ENCODE peak calls at places on chromosomes 1 and 21, in six cellular contexts. Y is pancreas, X is H1, S is upper lobe of right lung, C is mucosa of descending colon, T is Peyer's patch. V is an unnamed sample. For H3K36me3 and H3K9me3, the result is how much of the 10 kb centered on the place peaks cover.

GRCh38 chr1:112061056-112061455 is 71.6 kb upstream of the KCND3 start:
- DNase-seq in Y (no peak), X (no peak), S (no peak), C (no peak), T (no peak), V (no peak)

GRCh38 chr1:44464361-44464760 is 59.3 kb downstream of the RNF220 start:
- DNase-seq in Y (no peak), X (no peak), S (no peak), C (no peak), T (no peak), V (no peak)

GRCh38 chr1:204599098-204599497 is 82.9 kb downstream of the MDM4 start:
- DNase-seq in Y (no peak), X (no peak), S (no peak), C (no peak), T (no peak), V (no peak)

GRCh38 chr1:111101854-111102642 is 37.8 kb downstream of the DRAM2 start:
- DNase-seq in Y (no peak), X (no peak), S (no peak), C (no peak), T (no peak), V (no peak)

GRCh38 chr1:51284487-51284954 is 45.8 kb downstream of the TTC39A start:
- DNase-seq in Y (peak), X (no peak), S (no peak), C (no peak), T (no peak), V (no peak)

GRCh38 chr1:34736711-34737110 is 18.1 kb upstream of the GJB5 start:
- DNase-seq in Y (no peak), X (no peak), S (no peak), C (no peak), T (no peak), V (no peak)

GRCh38 chr1:215004121-215004837 is 78.3 kb upstream of the KCNK2 start:
- DNase-seq in Y (no peak), X (no peak), S (no peak), C (no peak), T (no peak), V (no peak)

GRCh38 chr1:172507741-172508140 is 25.2 kb upstream of the SUCO start:
- DNase-seq in Y (no peak), X (no peak), S (no peak), C (no peak), T (no peak), V (no peak)

GRCh38 chr1:196535727-196536126 is 72.5 kb downstream of the KCNT2 start:
- DNase-seq in Y (no peak), X (no peak), S (no peak), C (no peak), T (no peak), V (no peak)

GRCh38 chr21:41643246-41643966 is 123.4 kb downstream of the RIPK4 start:
- DNase-seq in Y (no peak), X (no peak), S (peak), C (no peak), T (no peak), V (no peak)

DNA sequence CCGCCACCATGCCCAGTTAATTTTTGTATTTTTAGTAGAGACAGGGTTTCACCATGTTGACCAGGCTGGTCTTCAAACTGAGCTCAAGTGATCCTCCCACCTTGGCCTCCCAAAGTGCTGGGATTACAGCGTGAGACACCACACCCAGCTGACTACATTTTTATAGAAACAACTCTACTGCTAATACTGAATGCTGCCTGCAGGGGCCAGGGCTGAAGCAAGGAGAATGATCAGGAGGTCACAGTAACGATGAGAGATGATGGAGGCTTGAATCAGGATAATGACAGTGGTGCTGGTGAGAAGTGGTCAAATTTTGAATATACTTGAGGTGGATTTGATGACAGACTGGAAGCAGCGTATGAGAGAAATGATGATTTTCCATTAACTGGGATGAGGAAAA is 33.3 kb downstream of the ODF2L start:
- DNase-seq in Y (no peak), X (no peak), S (no peak), C (no peak), T (no peak), V (no peak)
- TF ChIP-seq CTCF in Y (no peak), X (no peak), S (no peak), C (no peak), T (no peak), V (no peak)

DNA sequence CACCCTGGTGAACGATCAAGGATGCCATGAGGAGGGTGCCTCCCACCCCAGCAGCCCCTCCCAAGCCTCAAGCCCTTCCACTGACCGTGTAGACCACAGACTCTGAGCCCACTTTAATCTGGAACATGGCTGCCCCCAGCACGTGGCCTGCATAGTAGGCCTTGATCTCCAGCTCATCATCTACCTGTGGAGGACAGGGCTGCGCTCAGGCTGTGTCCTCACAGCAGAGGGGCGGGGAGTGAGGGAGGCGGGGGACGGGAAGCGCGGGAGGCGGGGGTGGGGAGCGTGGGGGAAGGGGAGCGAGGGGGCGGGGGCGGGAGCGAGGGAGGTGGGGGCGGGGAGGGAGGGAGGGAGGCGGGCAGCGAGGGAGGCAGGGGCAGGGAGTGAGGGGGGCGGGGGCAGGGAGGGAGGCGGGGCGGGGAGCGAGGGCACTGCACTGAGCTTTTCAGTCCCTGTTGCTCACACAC is 7.1 kb downstream of the PUSL1 start:
- DNase-seq in Y (no peak), X (no peak), S (no peak), C (no peak), T (no peak), V (no peak)
- H3K36me3 ChIP-seq in Y (under half), X (under half), S (half or more), C (under half), T (under half), V (half or more)

DNA sequence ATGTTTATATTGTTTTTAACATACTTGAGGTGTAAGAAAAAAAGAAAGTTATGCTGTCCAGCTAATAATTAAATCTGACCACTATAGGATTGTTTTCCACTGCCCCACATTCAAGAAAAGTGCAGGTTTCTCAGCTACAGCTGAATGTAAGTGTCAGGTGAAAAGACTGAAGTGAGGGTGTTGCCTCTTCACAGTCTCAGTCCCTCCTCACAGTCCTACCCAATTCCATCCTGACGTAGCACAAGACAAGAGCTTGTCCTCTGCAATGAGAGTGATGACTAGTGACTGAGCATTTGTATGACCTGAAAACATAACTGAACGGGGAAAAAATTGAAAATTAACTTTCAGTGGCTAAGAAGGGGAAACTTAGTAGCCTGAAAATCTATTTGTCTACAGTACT is 1039.5 kb downstream of the ADGRL2 start:
- DNase-seq in Y (no peak), X (no peak), S (no peak), C (no peak), T (no peak), V (no peak)
- H3K9me3 ChIP-seq in Y (under half), X (under half), S (under half), C (under half), T (under half), V (under half)

GRCh38 chr1:222543817-222544216 is 4.1 kb downstream of the HHIPL2 start:
- DNase-seq in Y (no peak), X (peak), S (no peak), C (no peak), T (no peak), V (no peak)
- TF ChIP-seq CTCF in Y (no peak), X (no peak), S (no peak), C (no peak), T (no peak), V (no peak)

GRCh38 chr1:200981278-200981677 is 42.2 kb downstream of the KIF21B start:
- DNase-seq in Y (no peak), X (no peak), S (no peak), C (no peak), T (no peak), V (no peak)
- H3K36me3 ChIP-seq in Y (under half), X (under half), S (under half), C (under half), T (under half), V (under half)

DNA sequence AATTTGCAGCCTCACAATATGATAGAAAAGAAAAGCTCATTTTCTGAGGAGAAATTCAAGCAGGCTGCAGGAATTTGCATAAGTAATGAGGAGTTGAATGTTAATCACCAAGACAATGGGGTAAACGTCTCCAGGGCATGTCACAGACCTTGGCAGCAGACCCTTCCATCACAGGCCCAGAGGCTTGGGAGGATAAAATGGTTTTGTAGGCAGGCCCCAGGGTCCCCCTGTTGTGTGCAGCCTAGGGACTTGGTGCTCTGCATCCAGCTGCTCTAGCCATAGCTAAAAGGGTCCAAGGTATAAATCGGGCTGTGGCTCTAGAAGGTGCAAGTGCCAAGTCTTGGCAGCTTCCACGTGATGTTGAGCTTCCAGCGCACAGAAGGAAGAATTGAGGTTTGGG is 112.2 kb upstream of the FMN2 start:
- DNase-seq in Y (no peak), X (no peak), S (no peak), C (no peak), T (no peak), V (no peak)
- H3K9me3 ChIP-seq in Y (under half), X (under half), S (under half), C (under half), T (under half), V (under half)

GRCh38 chr1:41467673-41468072 is 16.8 kb downstream of the EDN2 start:
- DNase-seq in Y (no peak), X (no peak), S (no peak), C (peak), T (no peak), V (no peak)
- TF ChIP-seq CTCF in Y (no peak), X (no peak), S (no peak), C (no peak), T (no peak), V (no peak)

GRCh38 chr1:236887081-236887480 is 92.0 kb downstream of the MTR start:
- DNase-seq in Y (no peak), X (no peak), S (no peak), C (no peak), T (no peak), V (no peak)
- H3K36me3 ChIP-seq in Y (under half), X (under half), S (half or more), C (under half), T (under half), V (half or more)

DNA sequence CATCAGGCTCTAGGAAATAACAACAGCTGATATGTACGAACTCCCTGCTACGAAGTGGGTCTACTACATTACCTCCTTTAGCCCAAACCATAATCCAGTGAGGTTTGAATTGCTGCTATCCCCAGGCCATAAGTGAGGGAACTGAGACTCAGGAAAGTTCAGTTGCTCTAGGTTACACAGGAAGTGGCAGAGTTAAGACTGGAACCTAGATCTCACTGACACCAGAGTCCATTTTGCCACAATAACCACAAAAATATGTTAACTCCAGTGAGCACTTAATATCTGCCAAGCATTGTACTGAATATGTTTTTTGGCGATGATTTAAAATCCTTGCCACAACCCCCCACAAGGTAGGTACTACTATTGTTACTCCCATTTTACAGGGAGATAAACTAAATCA is 8.9 kb upstream of the TADA1 start:
- DNase-seq in Y (no peak), X (no peak), S (no peak), C (no peak), T (no peak), V (no peak)
- H3K9me3 ChIP-seq in Y (under half), X (under half), S (under half), C (under half), T (under half), V (under half)